ENCODE peak calls at places on chromosome 5, in seven cellular contexts. Q is adipocyte; L is WERI-Rb-1; D is neuronal stem cell; V is adrenal gland; Z is naive thymus-derived CD4-positive, alpha-beta T cell; M is neural progenitor cell. J is an unnamed sample.

GRCh38 chr5:116075117-116075910 is 9.5 kb upstream of the COMMD10 start:
- DNase-seq in Q (no peak), Z (no peak), D (no peak), L (no peak), V (no peak), M (no peak), J (no peak)

GRCh38 chr5:54443264-54443663 is 12.2 kb upstream of the HSPB3 start:
- DNase-seq in Z (no peak), Q (peak; percentile 70), D (no peak), M (peak; percentile 51), V (no peak), L (no peak), J (no peak)

GRCh38 chr5:125536582-125536981 is 790.1 kb upstream of the ZNF608 start:
- DNase-seq in D (no peak), Q (peak; percentile 64), M (no peak), V (no peak), Z (no peak), L (no peak), J (no peak)

GRCh38 chr5:100860407-100860806 is 42.7 kb downstream of the ST8SIA4 start:
- DNase-seq in Z (no peak), L (no peak), Q (no peak), V (no peak), M (no peak), D (no peak), J (no peak)

GRCh38 chr5:59560553-59560952 is 333.0 kb downstream of the PDE4D start:
- DNase-seq in L (no peak), Q (no peak), D (no peak), Z (no peak), M (no peak), V (no peak), J (no peak)

GRCh38 chr5:1516615-1517601 is 6.9 kb downstream of the LPCAT1 start:
- DNase-seq in L (peak; percentile 10), V (peak; percentile 11), Z (no peak), D (no peak), Q (peak; percentile 66), M (no peak), J (peak; percentile 82)

GRCh38 chr5:123099514-123100151 is 10.6 kb downstream of the PRDM6 start:
- DNase-seq in Q (no peak), Z (no peak), L (peak; percentile 57), V (no peak), D (no peak), M (peak; percentile 84), J (no peak)

GRCh38 chr5:151212361-151212899 is 11.5 kb downstream of the CCDC69 start:
- DNase-seq in D (no peak), L (no peak), Z (no peak), V (no peak), M (no peak), Q (no peak), J (no peak)

GRCh38 chr5:133242221-133242835 is 190.5 kb downstream of the HSPA4 start:
- DNase-seq in Q (no peak), V (no peak), M (no peak), Z (no peak), L (no peak), D (no peak), J (no peak)

GRCh38 chr5:39519566-39520231 is 94.9 kb upstream of the DAB2 start:
- DNase-seq in L (no peak), D (no peak), Z (no peak), Q (peak; percentile 84), V (no peak), M (no peak), J (no peak)

GRCh38 chr5:36161317-36161716 is 9.4 kb downstream of the SKP2 start:
- DNase-seq in Q (no peak), M (no peak), D (no peak), Z (no peak), V (no peak), L (no peak), J (no peak)

GRCh38 chr5:150155258-150156032 is at the start of gene PDGFRB:
- DNase-seq in L (no peak), M (peak; percentile 82), Q (peak; percentile 95), V (peak; percentile 79), D (peak; percentile 65), Z (no peak), J (peak; percentile 91)

GRCh38 chr5:116442095-116442534 is 132.5 kb downstream of the SEMA6A start:
- DNase-seq in M (no peak), D (no peak), V (peak; percentile 52), Q (peak; percentile 2), Z (no peak), L (no peak), J (peak; percentile 47)

GRCh38 chr5:178230879-178231735 is 1.5 kb downstream of the PHYKPL start:
- DNase-seq in M (no peak), Q (peak; percentile 40), V (peak; percentile 84), L (no peak), Z (no peak), D (no peak), J (peak; percentile 76)

GRCh38 chr5:91028518-91028956 is 354.6 kb downstream of the ARRDC3 start:
- DNase-seq in L (no peak), V (peak; percentile 81), M (no peak), Z (no peak), Q (no peak), D (no peak), J (no peak)

GRCh38 chr5:101897914-101898313 is 398.2 kb downstream of the SLCO4C1 start:
- DNase-seq in L (peak; percentile 9), M (peak; percentile 31), Z (no peak), V (no peak), Q (no peak), D (no peak), J (no peak)

GRCh38 chr5:73321757-73322452 is 126.7 kb downstream of the FOXD1 start:
- DNase-seq in D (no peak), L (no peak), Q (peak; percentile 67), Z (no peak), M (no peak), V (no peak), J (peak; percentile 77)

GRCh38 chr5:112312810-112313209 is 106.3 kb downstream of the EPB41L4A start:
- DNase-seq in V (no peak), M (no peak), Q (no peak), D (no peak), L (no peak), Z (no peak), J (no peak)

GRCh38 chr5:61020415-61020814 is 75.4 kb downstream of the NDUFAF2 start:
- DNase-seq in D (no peak), Q (no peak), L (no peak), M (no peak), Z (no peak), V (no peak), J (peak; percentile 4)

GRCh38 chr5:50365615-50366251 is 75.4 kb downstream of the EMB start:
- DNase-seq in Z (no peak), V (peak; percentile 23), M (no peak), Q (no peak), L (no peak), D (no peak), J (no peak)

GRCh38 chr5:136190904-136191303 is 2.1 kb downstream of the SMIM32 start:
- DNase-seq in L (no peak), V (no peak), Q (no peak), D (no peak), M (no peak), Z (no peak), J (no peak)

GRCh38 chr5:31854625-31855526 is 215.9 kb downstream of the PDZD2 start:
- DNase-seq in M (peak; percentile 83), Z (peak; percentile 51), D (peak; percentile 69), Q (peak; percentile 50), L (peak; percentile 97), V (peak; percentile 15), J (peak; percentile 56)

GRCh38 chr5:112880219-112880964 is 19.3 kb downstream of the SRP19 start:
- DNase-seq in L (peak; percentile 15), Q (no peak), M (no peak), V (no peak), D (no peak), Z (no peak), J (no peak)

GRCh38 chr5:33037101-33037500 is 326.0 kb downstream of the NPR3 start:
- DNase-seq in D (no peak), Z (no peak), Q (no peak), V (no peak), M (no peak), L (no peak), J (no peak)

GRCh38 chr5:33046091-33046490 is 335.0 kb downstream of the NPR3 start:
- DNase-seq in L (no peak), Q (no peak), M (no peak), V (no peak), D (no peak), Z (no peak), J (no peak)

GRCh38 chr5:33043598-33043997 is 332.5 kb downstream of the NPR3 start:
- DNase-seq in D (no peak), V (no peak), M (no peak), Q (no peak), Z (no peak), L (no peak), J (no peak)

GRCh38 chr5:33036128-33036527 is 325.0 kb downstream of the NPR3 start:
- DNase-seq in V (no peak), M (no peak), D (no peak), L (no peak), Z (no peak), Q (no peak), J (no peak)

DNA sequence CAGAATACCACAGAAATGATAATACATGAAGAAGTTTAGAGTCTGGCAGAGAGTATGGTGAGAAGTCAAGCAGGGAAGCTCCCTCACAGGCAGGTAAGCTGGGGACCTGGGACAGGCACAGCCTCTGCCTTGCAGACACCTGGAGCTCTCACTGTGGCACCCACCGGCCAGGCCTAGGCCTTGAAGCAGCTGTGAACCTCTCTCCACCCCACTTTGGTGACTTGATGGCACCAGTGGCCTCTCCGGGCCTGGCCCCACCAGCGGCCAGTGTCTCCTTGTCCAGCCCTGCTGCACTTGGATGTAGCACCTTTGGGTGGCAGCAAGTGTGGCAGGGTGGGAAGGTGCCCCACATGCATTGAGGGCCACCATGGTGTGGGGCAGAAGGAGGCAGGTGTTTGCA is 330.5 kb downstream of the NPR3 start:
- DNase-seq in V (no peak), M (no peak), D (no peak), Z (no peak), Q (no peak), L (no peak), J (no peak)
- H3K36me3 ChIP-seq in V (no peaks in the 10 kb centered on the region), M (no peaks in the 10 kb centered on the region), D (no peaks in the 10 kb centered on the region), Z (no peaks in the 10 kb centered on the region), Q (no peaks in the 10 kb centered on the region), L (no peaks in the 10 kb centered on the region), J (no peaks in the 10 kb centered on the region)

DNA sequence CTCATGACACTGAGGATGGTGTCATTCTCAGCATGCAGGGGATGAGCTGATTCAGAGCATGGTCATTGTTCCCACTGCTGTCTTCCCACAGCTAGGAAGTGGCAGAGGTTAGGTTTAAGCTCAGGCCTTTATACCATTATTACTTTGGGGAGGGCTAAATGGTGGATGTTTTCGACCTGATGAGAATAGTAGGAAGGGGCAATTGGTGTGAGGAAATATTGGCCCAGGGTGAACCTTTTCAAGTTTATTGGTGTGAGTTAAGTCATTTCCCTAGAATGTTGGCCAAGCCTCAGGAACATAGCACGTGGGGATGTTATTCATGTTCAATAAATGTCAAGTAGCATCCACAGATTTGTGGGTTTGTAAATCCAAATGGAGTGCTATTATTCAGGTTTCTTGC is 59.6 kb downstream of the ARHGAP26 start:
- DNase-seq in D (no peak), L (no peak), Q (no peak), Z (no peak), V (no peak), M (no peak), J (peak; percentile 55)
- H3K4me3 ChIP-seq in D (no peak overlapping the region), L (no peak overlapping the region), Q (peak overlapping the region; percentile 23), Z (no peak overlapping the region), V (no peak overlapping the region), M (no peak overlapping the region), J (no peak overlapping the region)

GRCh38 chr5:142320851-142321560 is 3.8 kb downstream of the SPRY4 start:
- DNase-seq in L (peak; percentile 60), D (peak; percentile 39), M (peak; percentile 48), Z (no peak), V (peak; percentile 52), Q (peak; percentile 54), J (no peak)
- H3K36me3 ChIP-seq in L (no peaks in the 10 kb centered on the region), D (no peaks in the 10 kb centered on the region), M (no peaks in the 10 kb centered on the region), Z (no peaks in the 10 kb centered on the region), V (no peaks in the 10 kb centered on the region), Q (no peaks in the 10 kb centered on the region), J (peaks cover 30% of the 10 kb centered on the region)

GRCh38 chr5:172602712-172603289 is 38.3 kb upstream of the NEURL1B start:
- DNase-seq in L (no peak), D (no peak), V (peak; percentile 27), M (no peak), Z (no peak), Q (peak; percentile 11), J (no peak)
- H3K4me3 ChIP-seq in L (no peak overlapping the region), D (no peak overlapping the region), V (no peak overlapping the region), M (no peak overlapping the region), Z (no peak overlapping the region), Q (no peak overlapping the region), J (no peak overlapping the region)